ENCODE peak calls at places on chromosomes 7 and 10, in ten cellular contexts. D is GM03348; Y is stimulated activated CD8-positive, alpha-beta memory T cell treated with anti-CD3 and anti-CD28 coated beads, Interleukin-7, amount 100 ng/mL, for 4 hours; Z is CD4-positive, alpha-beta T cell; R is right lobe of liver; G is NCI-H2171 treated with DMSO at 0.1 percent for 48 hours; W is NCI-H446; I is Calu3; S is CD4-positive, CD25-positive, alpha-beta regulatory T cell; C is adrenal gland. P is an unnamed sample.

GRCh38 chr7:123872908-123873307 is 27.9 kb downstream of the HYAL4 start:
- DNase-seq in D (no peak), Y (no peak), Z (no peak), R (no peak), G (no peak), W (no peak), I (no peak), S (no peak), C (no peak), P (no peak)

GRCh38 chr7:46687203-46687602 is 766.1 kb upstream of the IGFBP3 start:
- DNase-seq in D (no peak), Y (no peak), Z (no peak), R (no peak), G (no peak), W (no peak), I (no peak), S (no peak), C (no peak), P (no peak)

GRCh38 chr7:34486371-34486770 is 171.6 kb upstream of the NPSR1 start:
- DNase-seq in D (no peak), Y (no peak), Z (no peak), R (no peak), G (no peak), W (peak), I (no peak), S (no peak), C (no peak), P (no peak)

GRCh38 chr10:36362257-36362656 is 720.2 kb upstream of the FZD8 start:
- DNase-seq in D (no peak), Y (no peak), Z (no peak), R (no peak), G (peak), W (no peak), I (no peak), S (no peak), C (no peak), P (no peak)

GRCh38 chr10:61096056-61096455 is 152.1 kb upstream of the RHOBTB1 start:
- DNase-seq in D (no peak), Y (no peak), Z (no peak), R (no peak), G (no peak), W (no peak), I (no peak), S (no peak), C (no peak), P (no peak)

GRCh38 chr7:155352753-155353115 is 55.1 kb downstream of the INSIG1 start:
- DNase-seq in D (no peak), Y (no peak), Z (no peak), R (no peak), G (no peak), W (no peak), I (no peak), S (no peak), C (no peak), P (no peak)

GRCh38 chr7:154947604-154948003 is 55.3 kb downstream of the PAXIP1 start:
- DNase-seq in D (no peak), Y (no peak), Z (no peak), R (no peak), G (no peak), W (no peak), I (no peak), S (no peak), C (no peak), P (no peak)

GRCh38 chr10:120336910-120337540 is 120.0 kb upstream of the PLPP4 start:
- DNase-seq in D (peak), Y (peak), Z (peak), R (no peak), G (peak), W (peak), I (peak), S (peak), C (peak), P (peak)

GRCh38 chr7:88243345-88243909 is 23.6 kb upstream of the SRI start:
- DNase-seq in D (peak), Y (no peak), Z (no peak), R (no peak), G (peak), W (no peak), I (peak), S (peak), C (peak), P (peak)

GRCh38 chr10:1968257-1969025 is 231.1 kb upstream of the ADARB2 start:
- DNase-seq in D (no peak), Y (no peak), Z (no peak), R (no peak), G (no peak), W (no peak), I (no peak), S (no peak), C (peak), P (no peak)

GRCh38 chr7:74230446-74231231 is 20.8 kb downstream of the LAT2 start:
- DNase-seq in D (no peak), Y (no peak), Z (no peak), R (no peak), G (no peak), W (no peak), I (no peak), S (no peak), C (no peak), P (peak)

P was measured in germinal center.